ENCODE peak calls at places on chromosomes 7 and 10, in eight cellular contexts. J is left cardiac atrium, D is left lobe of liver, G is fibroblast of pulmonary artery, O is NCI-H2107, I is NCI-H1105, P is endothelial cell of umbilical vein, E is SK-N-DZ. B is an unnamed sample.

GRCh38 chr7:2728309-2729042 is 40.5 kb downstream of the AMZ1 start:
- DNase-seq in P (no peak), J (no peak), D (peak; percentile 38), I (no peak), G (no peak), O (no peak), E (no peak), B (no peak)

GRCh38 chr7:100604078-100604975 is 2.2 kb downstream of the PCOLCE start:
- DNase-seq in J (peak; percentile 79), E (peak; percentile 50), P (peak; percentile 43), I (peak; percentile 28), G (peak; percentile 67), O (no peak), D (peak; percentile 77), B (no peak)

GRCh38 chr7:17524746-17525145 is 226.3 kb downstream of the AHR start:
- DNase-seq in G (peak; percentile 73), P (no peak), J (no peak), O (no peak), E (no peak), D (no peak), I (no peak), B (no peak)

GRCh38 chr10:109933984-109934565 is 10.8 kb upstream of the XPNPEP1 start:
- DNase-seq in I (no peak), E (no peak), G (no peak), J (no peak), P (no peak), D (no peak), O (no peak), B (no peak)

GRCh38 chr7:66265566-66265965 is 60.4 kb downstream of the TPST1 start:
- DNase-seq in D (no peak), E (peak; percentile 13), I (no peak), J (no peak), O (no peak), G (peak; percentile 46), P (peak; percentile 26), B (no peak)

GRCh38 chr10:125144693-125145623 is 15.4 kb downstream of the CTBP2 start:
- DNase-seq in G (peak; percentile 68), D (no peak), O (no peak), J (peak; percentile 53), E (no peak), P (no peak), I (no peak), B (no peak)

GRCh38 chr10:100401631-100402328 is 54.7 kb downstream of the SCD start:
- DNase-seq in E (no peak), O (no peak), D (no peak), J (no peak), I (no peak), P (no peak), G (no peak), B (no peak)

GRCh38 chr7:104838537-104839299 is 175.3 kb upstream of the KMT2E start:
- DNase-seq in P (no peak), G (no peak), O (no peak), D (no peak), E (no peak), J (no peak), I (no peak), B (no peak)

GRCh38 chr10:93471110-93471651 is 11.0 kb downstream of the MYOF start:
- DNase-seq in I (no peak), J (no peak), O (no peak), G (peak; percentile 95), E (no peak), P (peak; percentile 97), D (no peak), B (no peak)

GRCh38 chr10:22252801-22253577 is 35.2 kb upstream of the EBLN1 start:
- DNase-seq in I (no peak), P (peak; percentile 34), G (peak; percentile 10), O (no peak), J (peak; percentile 59), E (no peak), D (peak; percentile 48), B (no peak)

GRCh38 chr10:20855398-20856038 is 41.6 kb downstream of the NEBL start:
- DNase-seq in G (peak; percentile 64), E (peak; percentile 60), O (no peak), J (no peak), I (peak; percentile 1), D (no peak), P (peak; percentile 11), B (no peak)

GRCh38 chr7:39228946-39229345 is 251.2 kb downstream of the POU6F2 start:
- DNase-seq in D (no peak), O (peak; percentile 46), G (no peak), E (no peak), J (no peak), P (no peak), I (no peak), B (no peak)

GRCh38 chr7:55464422-55464821 is 99.3 kb downstream of the LANCL2 start:
- DNase-seq in G (no peak), D (no peak), O (no peak), I (no peak), E (no peak), J (no peak), P (no peak), B (no peak)

GRCh38 chr7:34430456-34430855 is 227.6 kb upstream of the NPSR1 start:
- DNase-seq in I (no peak), P (peak; percentile 47), G (peak; percentile 95), D (no peak), E (no peak), J (no peak), O (no peak), B (no peak)

GRCh38 chr10:131049051-131049450 is 262.5 kb downstream of the TCERG1L start:
- DNase-seq in E (no peak), G (no peak), I (peak; percentile 76), P (no peak), J (no peak), D (no peak), O (peak; percentile 19), B (no peak)

GRCh38 chr7:2162959-2163358 is 69.8 kb downstream of the MAD1L1 start:
- DNase-seq in G (no peak), P (no peak), D (no peak), J (no peak), I (no peak), O (no peak), E (peak; percentile 55), B (no peak)

GRCh38 chr7:135320277-135320676 is 86.6 kb downstream of the STRA8 start:
- DNase-seq in P (peak; percentile 97), J (peak; percentile 83), E (no peak), D (peak; percentile 84), O (peak; percentile 9), G (peak; percentile 94), I (peak; percentile 84), B (peak; percentile 7)

GRCh38 chr7:68888971-68889385 is 709.3 kb upstream of the AUTS2 start:
- DNase-seq in J (no peak), G (peak; percentile 3), I (peak; percentile 74), E (peak; percentile 88), D (no peak), P (no peak), O (no peak), B (no peak)

GRCh38 chr10:4678023-4678950 is 147.7 kb upstream of the AKR1E2 start:
- DNase-seq in P (peak; percentile 94), I (no peak), G (peak; percentile 93), E (no peak), O (no peak), J (no peak), D (no peak), B (no peak)

GRCh38 chr7:101814996-101815825 is 2.2 kb upstream of the CUX1 start:
- DNase-seq in P (peak; percentile 10), J (peak; percentile 51), I (no peak), D (peak; percentile 74), O (no peak), E (peak; percentile 26), G (no peak), B (no peak)

GRCh38 chr10:16814081-16814480 is 3.1 kb downstream of the RSU1 start:
- DNase-seq in I (no peak), O (no peak), P (no peak), D (no peak), J (no peak), G (no peak), E (no peak), B (no peak)

GRCh38 chr7:127819975-127820778 is 168.2 kb downstream of the SND1 start:
- DNase-seq in E (no peak), P (no peak), I (no peak), O (no peak), J (no peak), G (peak; percentile 46), D (no peak), B (no peak)

GRCh38 chr10:60089095-60089494 is 182.7 kb upstream of the CCDC6 start:
- DNase-seq in G (peak; percentile 27), O (no peak), E (no peak), I (no peak), P (peak; percentile 24), D (no peak), J (no peak), B (no peak)

B was measured in GOT3.